ENCODE peak calls at places on chromosomes 1 and 21, in six cellular contexts. R is A549, M is K562, A is HepG2, L is GM12878, X is upper lobe of left lung. D is an unnamed sample.

GRCh38 chr1:117676615-117677130 is 70.8 kb downstream of the TENT5C start:
- ATAC-seq in X (no peak), L (peak), R (no peak), M (no peak), A (no peak), D (no peak)

GRCh38 chr1:18907914-18908845 is 5.8 kb upstream of the ALDH4A1 start:
- ATAC-seq in M (peak), L (no peak), A (no peak), R (no peak), X (peak), D (peak)

GRCh38 chr21:31351973-31352372 is 7.9 kb upstream of the TIAM1 start:
- ATAC-seq in X (no peak), L (no peak), R (no peak), A (no peak), M (no peak), D (no peak)

GRCh38 chr1:108121361-108122143 is 78.6 kb downstream of the SLC25A24 start:
- ATAC-seq in L (no peak), R (peak), A (peak), X (no peak), M (peak), D (no peak)

GRCh38 chr1:224447251-224447650 is 12.7 kb upstream of the WDR26 start:
- ATAC-seq in X (peak), M (no peak), R (no peak), L (no peak), A (no peak), D (peak)

GRCh38 chr1:231931846-231932454 is 305.4 kb downstream of the DISC1 start:
- ATAC-seq in L (no peak), R (peak), X (no peak), A (no peak), M (peak), D (no peak)

GRCh38 chr1:145927916-145928647 is 798 bp upstream of the RBM8A start:
- ATAC-seq in X (no peak), M (peak), A (no peak), R (no peak), L (peak), D (no peak)

GRCh38 chr1:181151378-181152326 is 63.2 kb downstream of the IER5 start:
- ATAC-seq in X (peak), A (no peak), L (peak), M (peak), R (no peak), D (no peak)

GRCh38 chr1:232528472-232529089 is 101.4 kb downstream of the SIPA1L2 start:
- ATAC-seq in X (no peak), L (no peak), M (no peak), A (no peak), R (no peak), D (no peak)

GRCh38 chr1:165365344-165365743 is 8.8 kb upstream of the LMX1A start:
- ATAC-seq in M (no peak), X (peak), A (no peak), R (no peak), L (no peak), D (no peak)

GRCh38 chr1:248853668-248854375 is 5.1 kb downstream of the ZNF692 start:
- ATAC-seq in L (no peak), X (no peak), R (no peak), A (no peak), M (no peak), D (no peak)

GRCh38 chr1:218983848-218984247 is 189.8 kb upstream of the LYPLAL1 start:
- ATAC-seq in L (peak), X (no peak), A (peak), R (peak), M (peak), D (no peak)

GRCh38 chr1:11039351-11040104 is 7.5 kb downstream of the MASP2 start:
- ATAC-seq in L (no peak), R (no peak), A (no peak), M (no peak), X (no peak), D (no peak)

GRCh38 chr21:42361286-42361685 is 5.0 kb downstream of the TFF1 start:
- ATAC-seq in X (no peak), L (no peak), R (no peak), M (no peak), A (no peak), D (no peak)

GRCh38 chr1:165327538-165327937 is 29.0 kb downstream of the LMX1A start:
- ATAC-seq in L (no peak), X (no peak), A (no peak), R (no peak), M (no peak), D (no peak)

GRCh38 chr1:158972841-158973240 is 36.9 kb upstream of the IFI16 start:
- ATAC-seq in R (no peak), M (peak), A (no peak), X (no peak), L (peak), D (no peak)

GRCh38 chr1:12342261-12343003 is 112.6 kb downstream of the VPS13D start:
- ATAC-seq in L (no peak), M (no peak), R (no peak), X (no peak), A (no peak), D (no peak)

GRCh38 chr21:35426484-35426883 is 377.4 kb upstream of the RUNX1 start:
- ATAC-seq in L (no peak), R (no peak), A (no peak), X (no peak), M (no peak), D (no peak)

GRCh38 chr1:223074901-223075300 is 68.1 kb downstream of the TLR5 start:
- ATAC-seq in R (no peak), X (no peak), L (no peak), M (no peak), A (no peak), D (no peak)

GRCh38 chr1:192401832-192402231 is 85.0 kb downstream of the RGS21 start:
- ATAC-seq in A (no peak), M (no peak), L (no peak), R (no peak), X (peak), D (no peak)

GRCh38 chr1:88946845-88947244 is 45.6 kb downstream of the KYAT3 start:
- ATAC-seq in L (no peak), A (peak), M (peak), R (no peak), X (peak), D (no peak)

GRCh38 chr1:21072721-21073120 is 104.0 kb downstream of the EIF4G3 start:
- ATAC-seq in M (no peak), X (no peak), R (no peak), A (no peak), L (no peak), D (no peak)

GRCh38 chr1:33473900-33474299 is 1.5 kb downstream of the ZSCAN20 start:
- ATAC-seq in R (no peak), M (no peak), A (no peak), X (no peak), L (no peak), D (no peak)

GRCh38 chr1:13869172-13869797 is 169.3 kb downstream of the PRDM2 start:
- ATAC-seq in M (peak), L (no peak), R (no peak), A (no peak), X (no peak), D (no peak)

GRCh38 chr1:15322648-15323350 is 75.8 kb downstream of the FHAD1 start:
- ATAC-seq in X (no peak), A (peak), R (peak), L (peak), M (peak), D (no peak)

GRCh38 chr1:38571726-38572125 is 287.8 kb downstream of the RRAGC start:
- ATAC-seq in A (no peak), X (no peak), M (no peak), R (no peak), L (no peak), D (peak)

GRCh38 chr21:16308269-16308668 is 578.5 kb downstream of the USP25 start:
- ATAC-seq in X (no peak), L (peak), M (no peak), A (no peak), R (no peak), D (peak)
- TF ChIP-seq EP300 in X (no peak), L (no peak), M (no peak), A (no peak), R (no peak), D (no peak)

GRCh38 chr1:32013386-32014198 is at the start of gene KHDRBS1:
- ATAC-seq in L (peak), R (peak), M (peak), X (peak), A (peak), D (peak)
- TF ChIP-seq EP300 in L (no peak), R (no peak), M (no peak), X (peak), A (peak), D (no peak)

GRCh38 chr1:63624911-63625310 is 31.7 kb downstream of the PGM1 start:
- ATAC-seq in X (peak), M (no peak), A (peak), R (peak), L (no peak), D (no peak)
- TF ChIP-seq EP300 in X (no peak), M (no peak), A (no peak), R (no peak), L (no peak), D (no peak)

DNA sequence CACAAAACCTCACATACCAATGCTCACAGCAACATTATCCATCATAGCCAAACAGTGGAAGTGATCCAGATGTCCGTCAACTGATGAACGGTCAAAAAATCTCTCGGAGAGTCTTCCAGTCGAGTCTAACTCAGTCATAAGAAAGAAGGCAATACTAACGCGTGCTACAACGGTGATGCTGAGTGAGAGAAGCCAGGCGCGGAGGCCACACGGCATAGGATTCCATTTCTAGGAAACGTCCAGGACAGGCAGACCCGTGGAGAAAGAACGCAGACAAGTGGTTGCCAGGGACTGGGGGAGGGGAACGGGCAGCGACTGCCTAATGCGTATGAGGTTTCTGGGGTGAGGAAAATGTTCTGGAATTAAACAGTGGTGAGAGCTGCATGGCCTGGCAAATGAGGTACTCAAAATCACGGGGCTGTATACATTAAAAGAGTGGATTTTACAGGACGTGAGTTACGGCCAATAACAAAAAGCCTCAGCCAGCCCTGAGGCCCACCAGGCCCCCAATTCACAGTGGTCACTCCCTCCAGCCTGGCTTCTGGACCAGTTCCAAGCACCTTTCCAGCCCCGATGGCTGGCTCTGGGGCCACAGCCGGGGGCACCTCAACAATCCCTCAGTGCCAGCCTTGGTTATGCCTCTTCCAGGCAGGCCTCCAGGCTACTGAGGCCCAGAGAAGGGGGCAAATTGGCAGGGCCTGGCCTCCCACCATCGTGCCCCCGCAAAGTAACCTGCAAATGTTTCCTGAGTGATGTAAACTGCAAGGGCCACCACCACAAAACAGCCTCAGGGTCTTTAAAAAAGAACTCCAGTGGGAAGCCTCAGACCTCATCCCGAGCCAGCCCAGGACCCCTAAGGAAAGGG is 3.4 kb downstream of the WNT9A start:
- ATAC-seq in A (no peak), X (no peak), M (no peak), R (no peak), L (no peak), D (peak)
- TF ChIP-seq EP300 in A (no peak), X (no peak), M (no peak), R (no peak), L (no peak), D (peak)

GRCh38 chr21:46021978-46022544 is 40.5 kb downstream of the COL6A1 start:
- ATAC-seq in R (no peak), L (no peak), A (no peak), X (peak), M (peak), D (peak)
- TF ChIP-seq EP300 in R (no peak), L (no peak), A (no peak), X (no peak), M (no peak), D (no peak)

GRCh38 chr1:238254935-238255334 is 364.2 kb upstream of the ZP4 start:
- ATAC-seq in A (no peak), M (no peak), R (no peak), X (no peak), L (no peak), D (no peak)

GRCh38 chr1:238252033-238252802 is 361.5 kb upstream of the ZP4 start:
- ATAC-seq in X (peak), L (peak), M (no peak), A (peak), R (peak), D (no peak)

GRCh38 chr1:238258510-238258909 is 367.8 kb upstream of the ZP4 start:
- ATAC-seq in R (no peak), X (no peak), A (no peak), L (no peak), M (no peak), D (no peak)

DNA sequence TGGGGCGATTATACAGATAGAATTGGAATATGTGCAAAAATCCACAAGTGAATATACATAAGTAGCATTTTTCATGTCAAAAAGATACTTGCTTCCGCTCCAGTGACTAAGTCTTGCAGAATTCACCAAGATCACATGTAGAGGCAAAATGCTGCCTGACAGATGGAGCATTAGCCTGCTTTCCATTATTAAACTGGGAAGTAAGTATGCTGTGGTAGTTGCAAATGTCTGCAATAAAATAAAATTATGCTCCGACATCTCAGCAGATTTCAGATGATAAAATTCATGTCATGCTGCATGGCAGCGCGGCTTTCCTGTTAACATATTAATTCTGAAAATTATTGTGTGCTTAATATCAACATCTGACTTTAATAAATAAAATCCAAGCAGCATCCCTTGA is 366.3 kb upstream of the ZP4 start:
- ATAC-seq in R (no peak), M (no peak), L (no peak), A (no peak), X (no peak), D (no peak)
- TF ChIP-seq EP300 in R (no peak), M (no peak), L (no peak), A (no peak), X (no peak), D (no peak)

GRCh38 chr1:41712081-41712480 is 206.6 kb downstream of the HIVEP3 start:
- ATAC-seq in L (no peak), A (no peak), M (no peak), R (no peak), X (no peak), D (no peak)
- TF ChIP-seq EP300 in L (no peak), A (no peak), M (no peak), R (no peak), X (no peak), D (no peak)

GRCh38 chr1:43008425-43009108 is 49.9 kb upstream of the SLC2A1 start:
- ATAC-seq in R (no peak), L (no peak), M (no peak), A (peak), X (no peak), D (no peak)
- TF ChIP-seq EP300 in R (no peak), L (no peak), M (no peak), A (peak), X (no peak), D (no peak)

GRCh38 chr1:26189751-26190275 is 589 bp upstream of the CATSPER4 start:
- ATAC-seq in R (peak), L (no peak), A (peak), X (no peak), M (peak), D (no peak)

GRCh38 chr1:26187882-26188281 is 2.5 kb upstream of the CATSPER4 start:
- ATAC-seq in A (no peak), L (no peak), X (no peak), R (no peak), M (no peak), D (no peak)

GRCh38 chr1:26189331-26189730 is 1.1 kb upstream of the CATSPER4 start:
- ATAC-seq in A (no peak), R (no peak), L (no peak), X (no peak), M (peak), D (no peak)

GRCh38 chr1:26190373-26190987 is at the start of gene CATSPER4:
- ATAC-seq in R (peak), A (peak), L (no peak), X (no peak), M (peak), D (no peak)

GRCh38 chr1:26188477-26188876 is 1.9 kb upstream of the CATSPER4 start:
- ATAC-seq in R (no peak), A (no peak), L (no peak), M (no peak), X (no peak), D (no peak)
- TF ChIP-seq EP300 in R (no peak), A (no peak), L (no peak), M (no peak), X (no peak), D (no peak)

DNA sequence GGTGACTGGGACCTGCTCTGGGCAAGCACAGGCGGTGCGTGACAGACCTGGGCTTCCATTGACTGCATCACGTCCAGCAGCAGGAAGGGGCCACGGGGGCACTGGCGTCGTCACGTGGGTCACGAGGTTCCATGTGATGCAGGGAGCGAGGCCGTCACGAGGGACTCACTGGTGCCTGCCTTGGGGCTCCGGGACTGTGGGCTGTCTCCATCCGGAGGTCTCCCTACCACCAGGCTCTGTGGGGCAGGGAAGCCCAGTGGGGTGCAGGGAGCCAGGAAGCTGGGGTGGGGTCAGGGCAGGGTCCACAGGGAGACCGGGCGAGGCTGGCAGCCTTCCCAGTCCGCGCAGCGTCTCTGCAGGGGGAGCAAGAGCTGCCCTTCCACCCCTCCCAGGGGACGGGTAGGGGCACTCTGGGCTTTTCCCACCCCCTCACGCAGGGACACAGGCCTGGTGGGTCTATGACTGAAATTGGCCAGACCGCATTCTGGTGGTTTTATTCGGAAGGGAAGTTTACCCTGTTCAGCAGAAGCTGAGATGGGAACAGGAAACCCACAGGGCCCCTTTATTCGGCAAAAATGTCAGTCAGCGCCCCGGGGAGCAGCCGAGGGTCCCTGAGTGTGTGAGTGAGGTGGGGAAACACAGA is 416 bp upstream of the TNFRSF14 start:
- ATAC-seq in R (peak), M (no peak), L (peak), X (peak), A (peak), D (peak)
- TF ChIP-seq EP300 in R (no peak), M (no peak), L (peak), X (peak), A (no peak), D (no peak)

D was measured in gastroesophageal sphincter.